ENCODE peak calls at places on chromosome 17, in nine cellular contexts. L is endothelial cell; G is pulmonary artery endothelial cell; S is stimulated activated naive CD4-positive, alpha-beta T cell; M is stimulated activated CD8-positive, alpha-beta memory T cell treated with anti-CD3 and anti-CD28 coated beads, Interleukin-4, amount 100 ng/mL, for 24 hours; C is dorsolateral prefrontal cortex; X is GM23248; A is ELR; O is cardiac fibroblast. J is an unnamed sample.

GRCh38 chr17:75480281-75480680 is 23.8 kb downstream of the TMEM94 start:
- DNase-seq in X (no peak), L (no peak), G (no peak), S (no peak), A (no peak), M (no peak), C (no peak), O (no peak), J (peak; percentile 56)

GRCh38 chr17:67246648-67247415 is 1.8 kb upstream of the HELZ start:
- DNase-seq in M (no peak), C (no peak), O (no peak), X (peak; percentile 36), A (peak; percentile 90), G (no peak), L (peak; percentile 8), S (no peak), J (peak; percentile 54)

GRCh38 chr17:55731586-55732250 is 9.1 kb upstream of the TMEM100 start:
- DNase-seq in M (no peak), A (peak; percentile 17), S (no peak), X (peak; percentile 80), C (no peak), O (peak; percentile 75), L (no peak), G (no peak), J (no peak)

GRCh38 chr17:17812211-17813054 is 24.4 kb downstream of the SREBF1 start:
- DNase-seq in G (no peak), A (peak; percentile 62), O (peak; percentile 76), X (peak; percentile 66), M (peak; percentile 53), L (peak; percentile 90), C (peak; percentile 71), S (peak; percentile 71), J (peak; percentile 80)

GRCh38 chr17:61291457-61292311 is 108.0 kb upstream of the TBX2 start:
- DNase-seq in L (no peak), S (no peak), O (peak; percentile 40), A (no peak), X (no peak), C (no peak), M (no peak), G (no peak), J (no peak)

GRCh38 chr17:76086384-76086783 is 7.4 kb downstream of the ZACN start:
- DNase-seq in X (no peak), S (no peak), G (no peak), C (no peak), L (no peak), A (no peak), O (no peak), M (no peak), J (no peak)

GRCh38 chr17:50421308-50422031 is 4.5 kb upstream of the ACSF2 start:
- DNase-seq in G (no peak), O (peak; percentile 52), A (no peak), L (no peak), S (peak; percentile 49), C (no peak), M (no peak), X (peak; percentile 32), J (no peak)

GRCh38 chr17:66466933-66467367 is 164.5 kb downstream of the PRKCA start:
- DNase-seq in O (peak; percentile 98), C (no peak), S (no peak), M (no peak), X (peak; percentile 98), G (peak; percentile 95), L (no peak), A (peak; percentile 100), J (no peak)

GRCh38 chr17:1186923-1187771 is 7.4 kb upstream of the ABR start:
- DNase-seq in A (peak; percentile 86), M (peak; percentile 62), O (peak; percentile 95), G (peak; percentile 51), C (peak; percentile 80), X (peak; percentile 91), S (peak; percentile 78), L (peak; percentile 91), J (peak; percentile 85)

GRCh38 chr17:79803997-79804855 is 7.3 kb upstream of the CBX8 start:
- DNase-seq in M (peak; percentile 58), O (no peak), L (no peak), G (no peak), X (no peak), A (no peak), C (no peak), S (no peak), J (no peak)

GRCh38 chr17:48374650-48375230 is 55.3 kb downstream of the SKAP1 start:
- DNase-seq in O (peak; percentile 8), A (peak; percentile 42), G (no peak), L (peak; percentile 37), C (no peak), M (no peak), X (peak; percentile 5), S (peak; percentile 10), J (peak; percentile 78)

GRCh38 chr17:31596382-31597323 is 205.2 kb downstream of the RAB11FIP4 start:
- DNase-seq in C (peak; percentile 41), S (no peak), A (peak; percentile 99), M (no peak), X (peak; percentile 100), L (peak; percentile 30), O (peak; percentile 97), G (peak; percentile 90), J (no peak)

GRCh38 chr17:8742274-8742673 is 2.4 kb downstream of the CCDC42 start:
- DNase-seq in O (no peak), X (no peak), S (no peak), A (no peak), C (no peak), M (no peak), L (no peak), G (no peak), J (no peak)

GRCh38 chr17:21019976-21020575 is 22.7 kb downstream of the USP22 start:
- DNase-seq in A (peak; percentile 32), S (peak; percentile 24), M (no peak), G (no peak), X (peak; percentile 62), L (no peak), C (peak; percentile 81), O (peak; percentile 49), J (peak; percentile 47)

GRCh38 chr17:35189291-35189690 is 4.9 kb downstream of the SLC35G3 start:
- DNase-seq in A (peak; percentile 13), M (no peak), S (no peak), L (no peak), G (no peak), C (no peak), X (peak; percentile 49), O (peak; percentile 32), J (no peak)

GRCh38 chr17:79824893-79825579 is 14.2 kb downstream of the CBX4 start:
- DNase-seq in X (no peak), A (no peak), C (no peak), S (no peak), L (no peak), O (no peak), G (no peak), M (no peak), J (no peak)

GRCh38 chr17:57110152-57110542 is 25.1 kb downstream of the AKAP1 start:
- DNase-seq in O (no peak), G (no peak), S (no peak), A (no peak), L (no peak), C (no peak), X (no peak), M (no peak), J (no peak)

GRCh38 chr17:30005709-30006320 is 64.4 kb downstream of the EFCAB5 start:
- DNase-seq in M (no peak), X (peak; percentile 14), O (peak; percentile 52), A (peak; percentile 34), C (no peak), L (no peak), S (no peak), G (no peak), J (no peak)

GRCh38 chr17:3029213-3029913 is 34.0 kb downstream of the OR1D5 start:
- DNase-seq in G (no peak), C (peak; percentile 9), X (no peak), O (no peak), A (no peak), M (no peak), S (no peak), L (no peak), J (no peak)

GRCh38 chr17:45428050-45428953 is 4.4 kb downstream of the ARHGAP27 start:
- DNase-seq in C (peak; percentile 81), M (peak; percentile 67), G (no peak), O (peak; percentile 68), X (peak; percentile 76), S (peak; percentile 87), A (peak; percentile 78), L (peak; percentile 90), J (peak; percentile 96)

GRCh38 chr17:19262650-19263620 is 25.8 kb downstream of the EPN2 start:
- DNase-seq in X (peak; percentile 84), L (no peak), M (no peak), A (peak; percentile 60), G (no peak), O (peak; percentile 54), S (no peak), C (no peak), J (no peak)

GRCh38 chr17:27381007-27381501 is 75.2 kb upstream of the KSR1 start:
- DNase-seq in A (peak; percentile 56), L (peak; percentile 85), G (no peak), O (peak; percentile 55), M (peak; percentile 71), S (peak; percentile 29), C (peak; percentile 55), X (peak; percentile 59), J (peak; percentile 87)

GRCh38 chr17:61361084-61361483 is 38.6 kb upstream of the TBX2 start:
- DNase-seq in C (no peak), G (no peak), S (no peak), X (peak; percentile 80), M (no peak), L (no peak), A (peak; percentile 70), O (peak; percentile 84), J (no peak)

GRCh38 chr17:44693609-44694008 is 4.0 kb upstream of the CCDC43 start:
- DNase-seq in O (no peak), A (no peak), X (no peak), S (no peak), L (no peak), G (no peak), C (no peak), M (no peak), J (no peak)

GRCh38 chr17:72640415-72641165 is 451.9 kb downstream of the SLC39A11 start:
- DNase-seq in O (peak; percentile 5), A (no peak), L (no peak), C (no peak), G (no peak), M (no peak), S (no peak), X (no peak), J (no peak)

GRCh38 chr17:19766421-19767270 is 18.5 kb upstream of the ALDH3A1 start:
- DNase-seq in C (peak; percentile 85), S (peak; percentile 83), M (peak; percentile 73), X (peak; percentile 75), G (peak; percentile 11), O (peak; percentile 71), A (peak; percentile 66), L (peak; percentile 89), J (peak; percentile 84)

GRCh38 chr17:71084838-71085237 is 915.5 kb downstream of the KCNJ2 start:
- DNase-seq in O (no peak), X (no peak), M (no peak), C (no peak), A (no peak), L (no peak), S (no peak), G (no peak), J (no peak)

GRCh38 chr17:41167561-41167960 is 460 bp downstream of the KRTAP4-3 start:
- DNase-seq in A (no peak), C (no peak), G (no peak), M (no peak), O (no peak), S (no peak), X (no peak), L (no peak), J (no peak)

GRCh38 chr17:17120716-17121115 is 78.5 kb downstream of the MPRIP start:
- DNase-seq in L (no peak), X (no peak), S (no peak), O (peak; percentile 54), C (no peak), A (no peak), G (no peak), M (no peak), J (no peak)

GRCh38 chr17:8022358-8023038 is 16.4 kb upstream of the ALOX15B start:
- DNase-seq in C (no peak), L (no peak), M (no peak), O (no peak), G (no peak), A (no peak), S (no peak), X (peak; percentile 45), J (no peak)

GRCh38 chr17:74362811-74363498 is 1.3 kb upstream of the BTBD17 start:
- DNase-seq in O (no peak), S (no peak), L (no peak), G (no peak), A (no peak), C (peak; percentile 70), X (no peak), M (no peak), J (no peak)